ENCODE peak calls at places on chromosomes 12 and 14, in eight cellular contexts. F is K562, V is prostate gland, C is suprapubic skin, M is HCT116, B is endothelial cell of umbilical vein, T is sigmoid colon, I is GM12891. R is an unnamed sample.

GRCh38 chr12:52313461-52313860 is 7.7 kb downstream of the KRT83 start:
- DNase-seq in F (no peak), V (no peak), C (peak), M (no peak), B (no peak), T (no peak), I (no peak), R (no peak)

GRCh38 chr12:108833757-108834472 is 23.5 kb downstream of the SSH1 start:
- DNase-seq in F (no peak), V (no peak), C (no peak), M (no peak), B (no peak), T (peak), I (no peak), R (no peak)

GRCh38 chr14:51168220-51168613 is 71.8 kb upstream of the TMX1 start:
- DNase-seq in F (no peak), V (no peak), C (no peak), M (no peak), B (no peak), T (no peak), I (no peak), R (no peak)

GRCh38 chr14:82084813-82085212 is 551.2 kb upstream of the SEL1L start:
- DNase-seq in F (no peak), V (no peak), C (no peak), M (no peak), B (no peak), T (no peak), I (no peak), R (no peak)

GRCh38 chr12:104599985-104600712 is 143.4 kb downstream of the CHST11 start:
- DNase-seq in F (peak), V (no peak), C (no peak), M (no peak), B (no peak), T (no peak), I (no peak), R (no peak)

GRCh38 chr12:101298426-101298825 is 18.5 kb downstream of the UTP20 start:
- DNase-seq in F (no peak), V (no peak), C (no peak), M (no peak), B (no peak), T (no peak), I (no peak), R (no peak)

GRCh38 chr12:58502236-58502635 is 418.1 kb downstream of the LRIG3 start:
- DNase-seq in F (no peak), V (no peak), C (no peak), M (no peak), B (peak), T (no peak), I (no peak), R (no peak)

GRCh38 chr12:121532503-121533390 is 48.1 kb downstream of the KDM2B start:
- DNase-seq in F (no peak), V (no peak), C (no peak), M (no peak), B (no peak), T (no peak), I (no peak), R (no peak)

GRCh38 chr12:104426926-104427546 is 29.7 kb upstream of the CHST11 start:
- DNase-seq in F (no peak), V (no peak), C (no peak), M (no peak), B (no peak), T (no peak), I (no peak), R (no peak)

GRCh38 chr14:104718147-104718546 is 5.9 kb upstream of the ADSS1 start:
- DNase-seq in F (no peak), V (no peak), C (no peak), M (no peak), B (no peak), T (no peak), I (no peak), R (no peak)

GRCh38 chr12:104623920-104624319 is 167.2 kb downstream of the CHST11 start:
- DNase-seq in F (no peak), V (no peak), C (no peak), M (no peak), B (no peak), T (no peak), I (no peak), R (peak)

GRCh38 chr14:62015945-62016344 is 253.7 kb downstream of the SNAPC1 start:
- DNase-seq in F (no peak), V (no peak), C (no peak), M (no peak), B (no peak), T (no peak), I (no peak), R (no peak)

GRCh38 chr14:94376108-94376975 is 12.1 kb downstream of the SERPINA1 start:
- DNase-seq in F (no peak), V (no peak), C (no peak), M (no peak), B (no peak), T (peak), I (no peak), R (no peak)

GRCh38 chr14:42224053-42224888 is 617.6 kb downstream of the LRFN5 start:
- DNase-seq in F (peak), V (peak), C (no peak), M (peak), B (peak), T (no peak), I (no peak), R (peak)

GRCh38 chr12:88029093-88029665 is at the start of gene C12orf50:
- DNase-seq in F (no peak), V (no peak), C (no peak), M (no peak), B (no peak), T (no peak), I (no peak), R (no peak)

GRCh38 chr14:30558362-30558674 is 640 bp upstream of the G2E3 start:
- DNase-seq in F (no peak), V (no peak), C (no peak), M (no peak), B (no peak), T (no peak), I (no peak), R (no peak)

GRCh38 chr14:30445852-30446251 is 113.1 kb upstream of the G2E3 start:
- DNase-seq in F (no peak), V (no peak), C (no peak), M (no peak), B (no peak), T (no peak), I (no peak), R (no peak)

GRCh38 chr12:51217968-51218606 is at the start of gene POU6F1:
- DNase-seq in F (peak), V (peak), C (peak), M (peak), B (peak), T (peak), I (peak), R (peak)

GRCh38 chr12:53798575-53798974 is 46.8 kb upstream of the CISTR start:
- DNase-seq in F (no peak), V (no peak), C (no peak), M (peak), B (no peak), T (no peak), I (no peak), R (no peak)

GRCh38 chr14:76729195-76729594 is 32.1 kb upstream of the VASH1 start:
- DNase-seq in F (no peak), V (no peak), C (no peak), M (no peak), B (no peak), T (no peak), I (no peak), R (no peak)

GRCh38 chr14:90644882-90645281 is 171.3 kb downstream of the TTC7B start:
- DNase-seq in F (no peak), V (no peak), C (no peak), M (no peak), B (no peak), T (no peak), I (no peak), R (no peak)

GRCh38 chr14:49770212-49770817 is 2.4 kb downstream of the KLHDC2 start:
- DNase-seq in F (no peak), V (no peak), C (no peak), M (no peak), B (no peak), T (no peak), I (no peak), R (no peak)

GRCh38 chr14:67514650-67515385 is 18.3 kb upstream of the PLEKHH1 start:
- DNase-seq in F (peak), V (no peak), C (no peak), M (no peak), B (peak), T (peak), I (peak), R (peak)

GRCh38 chr12:2003676-2004112 is 563 bp downstream of the DCP1B start:
- DNase-seq in F (no peak), V (no peak), C (no peak), M (no peak), B (no peak), T (no peak), I (peak), R (peak)

GRCh38 chr12:25723921-25724491 is 170.9 kb upstream of the LMNTD1 start:
- DNase-seq in F (no peak), V (no peak), C (no peak), M (no peak), B (no peak), T (no peak), I (no peak), R (no peak)

GRCh38 chr12:105352049-105352448 is 21.6 kb downstream of the C12orf75 start:
- DNase-seq in F (no peak), V (no peak), C (no peak), M (no peak), B (no peak), T (no peak), I (no peak), R (no peak)

GRCh38 chr12:62190921-62191746 is 69.1 kb upstream of the USP15 start:
- DNase-seq in F (no peak), V (no peak), C (no peak), M (no peak), B (no peak), T (no peak), I (peak), R (peak)

GRCh38 chr12:7023096-7023495 is 4.8 kb upstream of the LPCAT3 start:
- DNase-seq in F (no peak), V (no peak), C (no peak), M (no peak), B (no peak), T (no peak), I (no peak), R (no peak)

GRCh38 chr12:53703746-53704145 is 23.5 kb downstream of the CALCOCO1 start:
- DNase-seq in F (no peak), V (no peak), C (no peak), M (no peak), B (no peak), T (no peak), I (no peak), R (no peak)

GRCh38 chr14:26332966-26333365 is 264.9 kb downstream of the NOVA1 start:
- DNase-seq in F (no peak), V (no peak), C (no peak), M (no peak), B (no peak), T (peak), I (no peak), R (no peak)

GRCh38 chr12:118537481-118537917 is 161.1 kb downstream of the SUDS3 start:
- DNase-seq in F (no peak), V (peak), C (no peak), M (no peak), B (no peak), T (peak), I (no peak), R (peak)

GRCh38 chr14:94008234-94008633 is 11.1 kb downstream of the CCDC197 start:
- DNase-seq in F (no peak), V (no peak), C (no peak), M (no peak), B (no peak), T (no peak), I (no peak), R (no peak)

GRCh38 chr12:50055831-50056628 is 1.4 kb upstream of the ASIC1 start:
- DNase-seq in F (peak), V (peak), C (no peak), M (peak), B (peak), T (no peak), I (peak), R (peak)

GRCh38 chr14:51869426-51870113 is 9.2 kb downstream of the GNG2 start:
- DNase-seq in F (no peak), V (no peak), C (no peak), M (no peak), B (no peak), T (no peak), I (no peak), R (no peak)

GRCh38 chr14:21924479-21924878 is 250.9 kb upstream of the OR4E1 start:
- DNase-seq in F (no peak), V (no peak), C (no peak), M (no peak), B (peak), T (no peak), I (no peak), R (peak)

GRCh38 chr12:11959117-11959823 is 111.5 kb upstream of the BCL2L14 start:
- DNase-seq in F (no peak), V (no peak), C (no peak), M (no peak), B (peak), T (no peak), I (no peak), R (no peak)

GRCh38 chr12:122966743-122967058 is 438 bp upstream of the ABCB9 start:
- DNase-seq in F (no peak), V (no peak), C (no peak), M (no peak), B (no peak), T (no peak), I (no peak), R (no peak)

GRCh38 chr12:122965356-122965755 is 907 bp downstream of the ABCB9 start:
- DNase-seq in F (no peak), V (no peak), C (no peak), M (no peak), B (no peak), T (no peak), I (no peak), R (no peak)

GRCh38 chr12:122964439-122965257 is 1.6 kb downstream of the ABCB9 start:
- DNase-seq in F (no peak), V (no peak), C (no peak), M (no peak), B (no peak), T (no peak), I (no peak), R (no peak)

GRCh38 chr12:122967151-122967550 is 888 bp upstream of the ABCB9 start:
- DNase-seq in F (no peak), V (no peak), C (no peak), M (no peak), B (no peak), T (no peak), I (no peak), R (no peak)

DNA sequence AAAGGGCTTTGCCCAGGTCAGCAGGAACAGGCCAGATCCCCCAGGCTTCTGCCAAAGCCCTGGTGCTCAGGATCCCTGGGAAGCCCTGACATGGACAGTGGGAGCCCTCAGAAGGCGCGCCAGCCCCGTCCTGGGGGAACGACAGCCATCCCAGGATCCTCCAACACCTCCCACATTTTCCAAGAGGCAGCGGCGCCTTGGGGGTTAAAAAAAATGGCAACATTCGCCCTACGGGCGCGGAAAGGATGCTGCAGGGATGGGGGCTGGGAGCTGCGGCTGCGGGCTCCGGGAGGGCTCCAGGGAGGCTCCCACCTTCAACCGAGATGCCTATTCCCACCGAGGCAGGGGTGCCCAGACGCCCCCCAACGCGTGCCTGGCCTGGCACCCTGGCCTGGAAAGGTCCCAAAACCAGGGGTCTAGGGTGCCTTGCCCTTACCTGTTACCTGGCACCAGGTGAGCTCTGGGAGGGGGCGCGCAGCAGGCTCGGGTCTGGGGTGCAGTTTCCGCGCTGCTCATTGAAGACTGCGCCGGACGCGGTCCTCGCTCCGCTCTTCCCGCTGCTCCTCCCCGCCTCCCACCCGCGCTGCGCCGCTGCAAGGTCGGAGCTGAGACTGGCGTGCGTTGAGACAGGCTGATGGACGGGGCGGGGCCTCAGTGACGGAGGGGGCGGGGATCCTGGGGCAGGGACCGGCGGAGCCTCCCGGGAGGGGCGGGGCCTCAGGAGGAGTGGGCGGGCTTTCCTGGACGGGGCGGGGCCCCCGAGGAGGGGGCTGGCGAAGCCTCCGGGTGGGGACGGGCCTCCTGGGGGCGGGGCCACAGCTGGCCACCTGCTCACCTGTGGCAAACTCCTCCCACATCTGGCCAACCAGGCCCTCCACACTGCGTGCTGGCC is at the start of gene ABCB9:
- DNase-seq in F (peak), V (peak), C (peak), M (peak), B (peak), T (peak), I (peak), R (peak)
- TF ChIP-seq POLR2AphosphoS5 in F (peak), V (peak), C (no peak), M (peak), B (peak), T (peak), I (no peak), R (peak)

DNA sequence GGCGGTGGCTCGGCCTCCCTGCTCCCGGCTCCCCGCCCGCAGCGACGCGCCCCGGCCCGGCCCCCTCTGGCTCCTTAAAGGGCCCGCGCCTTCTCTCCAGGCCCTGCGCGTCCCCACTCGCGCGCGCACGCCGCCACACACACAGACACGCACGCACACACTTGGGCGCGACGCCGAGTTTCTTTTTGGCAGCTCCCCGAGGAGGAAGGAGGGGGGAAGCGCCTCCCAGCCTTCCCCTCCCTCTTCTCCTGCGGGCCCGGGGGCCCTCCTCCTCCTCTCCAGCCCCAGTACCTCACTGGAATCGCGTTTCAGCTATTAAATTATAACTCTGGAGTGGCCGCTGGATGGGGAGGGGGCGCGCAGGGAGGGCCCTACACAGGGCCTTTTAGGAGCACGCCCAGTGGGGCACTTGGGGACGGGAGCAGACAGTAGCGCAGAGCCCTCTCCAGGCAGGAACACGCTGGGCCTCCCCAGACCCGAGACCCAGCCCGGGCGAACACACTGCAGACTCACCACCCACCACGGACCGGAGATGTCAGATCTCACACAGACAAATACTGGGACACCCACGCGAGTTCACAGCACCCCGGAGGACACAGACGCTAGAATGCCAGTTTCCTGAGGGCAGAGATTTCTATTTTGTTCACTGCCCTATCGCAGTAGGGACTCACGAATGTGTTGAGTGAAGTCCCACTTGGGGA is 411 bp upstream of the NCOR2 start:
- DNase-seq in F (peak), V (peak), C (peak), M (no peak), B (peak), T (peak), I (peak), R (peak)
- TF ChIP-seq POLR2AphosphoS5 in F (no peak), V (peak), C (peak), M (peak), B (peak), T (peak), I (no peak), R (peak)

GRCh38 chr14:20611277-20611676 is 20.1 kb upstream of the RNASE12 start:
- DNase-seq in F (no peak), V (no peak), C (no peak), M (no peak), B (no peak), T (no peak), I (no peak), R (no peak)

GRCh38 chr14:20607617-20608016 is 16.4 kb upstream of the RNASE12 start:
- DNase-seq in F (no peak), V (no peak), C (no peak), M (no peak), B (no peak), T (no peak), I (no peak), R (no peak)

GRCh38 chr14:20610002-20610765 is 19.0 kb upstream of the RNASE12 start:
- DNase-seq in F (peak), V (peak), C (no peak), M (no peak), B (peak), T (peak), I (no peak), R (peak)

GRCh38 chr14:20608383-20609095 is 17.4 kb upstream of the RNASE12 start:
- DNase-seq in F (no peak), V (no peak), C (no peak), M (no peak), B (no peak), T (no peak), I (no peak), R (peak)

GRCh38 chr14:20609215-20610001 is 18.2 kb upstream of the RNASE12 start:
- DNase-seq in F (peak), V (peak), C (no peak), M (peak), B (peak), T (peak), I (no peak), R (peak)
- TF ChIP-seq POLR2AphosphoS5 in F (no peak), V (peak), C (no peak), M (no peak), B (no peak), T (no peak), I (no peak), R (no peak)

GRCh38 chr12:14111230-14111865 is 129.9 kb upstream of the GRIN2B start:
- DNase-seq in F (no peak), V (no peak), C (no peak), M (peak), B (no peak), T (no peak), I (peak), R (peak)

GRCh38 chr12:14108702-14109101 is 127.3 kb upstream of the GRIN2B start:
- DNase-seq in F (no peak), V (no peak), C (no peak), M (no peak), B (no peak), T (no peak), I (no peak), R (no peak)

DNA sequence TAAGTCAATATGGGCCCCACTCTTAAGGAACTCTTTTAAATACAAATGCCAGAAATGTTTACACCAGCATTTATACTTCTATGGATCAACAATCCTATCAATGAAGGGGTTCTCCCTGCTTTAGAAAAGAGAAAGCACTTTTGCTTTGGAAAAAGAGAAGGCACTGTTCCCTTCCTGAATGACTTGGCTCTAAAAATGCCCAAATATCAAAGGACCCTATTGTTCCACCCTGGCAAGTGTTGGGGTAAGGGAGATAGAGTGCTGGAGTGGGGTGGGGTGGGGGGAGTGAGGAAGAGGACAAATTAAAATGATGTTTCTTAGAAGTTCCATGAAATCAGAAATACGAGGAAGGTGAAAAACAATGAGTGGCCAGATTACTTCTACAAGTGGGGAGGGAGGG is 131.6 kb upstream of the GRIN2B start:
- DNase-seq in F (no peak), V (no peak), C (no peak), M (no peak), B (no peak), T (no peak), I (no peak), R (no peak)
- TF ChIP-seq POLR2AphosphoS5 in F (no peak), V (no peak), C (no peak), M (no peak), B (no peak), T (no peak), I (no peak), R (no peak)

R was measured in GM23338.